ENCODE peak calls at places on chromosomes 3 and 15, in four cellular contexts. C is suprapubic skin, S is cortex of kidney, I is anterior cingulate cortex. X is an unnamed sample.

GRCh38 chr15:39400821-39401550 is 179.9 kb upstream of the THBS1 start:
- DNase-seq in S (no peak), C (no peak), I (no peak), X (no peak)

GRCh38 chr3:191762323-191762960 is 301.5 kb downstream of the PYDC2 start:
- DNase-seq in S (no peak), I (no peak), C (no peak), X (no peak)

GRCh38 chr3:17894434-17895060 is 152.1 kb upstream of the TBC1D5 start:
- DNase-seq in I (no peak), C (no peak), S (no peak), X (no peak)

GRCh38 chr3:150286390-150287147 is 121.5 kb upstream of the TSC22D2 start:
- DNase-seq in I (no peak), C (no peak), S (no peak), X (no peak)

GRCh38 chr3:93924491-93924890 is 49.2 kb downstream of the PROS1 start:
- DNase-seq in I (no peak), S (no peak), C (no peak), X (no peak)

GRCh38 chr3:98962189-98962930 is 60.9 kb upstream of the DCBLD2 start:
- DNase-seq in I (no peak), S (no peak), C (no peak), X (no peak)

GRCh38 chr15:72345280-72345679 is 25.3 kb upstream of the CELF6 start:
- DNase-seq in S (no peak), C (no peak), I (no peak), X (no peak)

GRCh38 chr15:38670142-38671002 is 105.8 kb upstream of the RASGRP1 start:
- DNase-seq in S (no peak), C (no peak), I (no peak), X (no peak)

GRCh38 chr15:40358492-40359353 is 704 bp downstream of the DISP2 start:
- DNase-seq in S (no peak), C (no peak), I (no peak), X (no peak)

GRCh38 chr15:90264649-90265048 is 823 bp upstream of the NGRN start:
- DNase-seq in I (no peak), C (no peak), S (no peak), X (no peak)

GRCh38 chr15:41504751-41505492 is 8.7 kb downstream of the LTK start:
- DNase-seq in C (no peak), I (no peak), S (no peak), X (no peak)

GRCh38 chr3:51845129-51845528 is 16.3 kb upstream of the IQCF2 start:
- DNase-seq in C (no peak), S (no peak), I (no peak), X (no peak)

GRCh38 chr3:13235079-13235478 is 161.8 kb upstream of the IQSEC1 start:
- DNase-seq in C (no peak), I (no peak), S (no peak), X (no peak)

GRCh38 chr3:31974454-31974853 is 6.6 kb downstream of the OSBPL10 start:
- DNase-seq in I (no peak), S (no peak), C (no peak), X (no peak)

GRCh38 chr3:161415506-161416231 is 44.4 kb upstream of the SPTSSB start:
- DNase-seq in I (no peak), C (no peak), S (no peak), X (no peak)

GRCh38 chr15:91942676-91943417 is 89.3 kb downstream of the SLCO3A1 start:
- DNase-seq in C (peak), I (no peak), S (no peak), X (peak)

GRCh38 chr3:94098487-94098886 is 35.6 kb downstream of the NSUN3 start:
- DNase-seq in C (no peak), S (no peak), I (no peak), X (no peak)

GRCh38 chr3:53842436-53843194 is 3.6 kb downstream of the CHDH start:
- DNase-seq in S (no peak), C (no peak), I (peak), X (peak)

GRCh38 chr3:21642433-21642832 is 108.6 kb downstream of the ZNF385D start:
- DNase-seq in S (no peak), C (no peak), I (no peak), X (no peak)

GRCh38 chr3:178532414-178532813 is 3.8 kb upstream of the KCNMB2 start:
- DNase-seq in I (no peak), C (no peak), S (no peak), X (no peak)

GRCh38 chr3:27451845-27452244 is 32.3 kb downstream of the SLC4A7 start:
- DNase-seq in S (no peak), I (no peak), C (no peak), X (no peak)

GRCh38 chr15:87167055-87167454 is 1087.4 kb downstream of the AGBL1 start:
- DNase-seq in C (no peak), S (no peak), I (no peak), X (no peak)

GRCh38 chr3:149180057-149180573 is 41.5 kb downstream of the CP start:
- DNase-seq in I (no peak), C (peak), S (no peak), X (peak)

GRCh38 chr3:112512320-112512719 is 13.0 kb upstream of the BTLA start:
- DNase-seq in C (no peak), S (no peak), I (no peak), X (no peak)

GRCh38 chr15:40911139-40911538 is 16.9 kb downstream of the VPS18 start:
- DNase-seq in C (no peak), S (no peak), I (no peak), X (no peak)